ENCODE peak calls at places on chromosomes 2 and 18, in four cellular contexts. S is GM23248, F is T-cell, Y is mesendoderm. C is an unnamed sample.

GRCh38 chr2:43266692-43267091 is 40.3 kb upstream of the ZFP36L2 start:
- DNase-seq in S (peak), F (no peak), Y (no peak), C (no peak)

GRCh38 chr2:225334524-225334923 is 65.0 kb upstream of the NYAP2 start:
- DNase-seq in S (no peak), F (no peak), Y (no peak), C (no peak)

GRCh38 chr2:238125127-238125885 is 13.2 kb upstream of the KLHL30 start:
- DNase-seq in S (no peak), F (no peak), Y (no peak), C (no peak)

GRCh38 chr2:236823230-236823629 is 253.6 kb downstream of the ACKR3 start:
- DNase-seq in S (no peak), F (no peak), Y (no peak), C (no peak)

GRCh38 chr18:77145364-77145901 is 12.8 kb upstream of the MBP start:
- DNase-seq in S (no peak), F (no peak), Y (no peak), C (no peak)

GRCh38 chr18:47149457-47150028 is 757 bp downstream of the HDHD2 start:
- DNase-seq in S (peak), F (no peak), Y (peak), C (no peak)

GRCh38 chr2:110017-110416 is 63.7 kb upstream of the FAM110C start:
- DNase-seq in S (no peak), F (no peak), Y (no peak), C (no peak)

GRCh38 chr2:239715202-239715601 is 309.9 kb downstream of the NDUFA10 start:
- DNase-seq in S (no peak), F (no peak), Y (no peak), C (no peak)

GRCh38 chr2:202009019-202009481 is 24.6 kb upstream of the FZD7 start:
- DNase-seq in S (peak), F (no peak), Y (no peak), C (no peak)

GRCh38 chr18:32893915-32894314 is 121.1 kb upstream of the KLHL14 start:
- DNase-seq in S (peak), F (no peak), Y (peak), C (no peak)

GRCh38 chr2:80326861-80327260 is 22.3 kb upstream of the LRRTM1 start:
- DNase-seq in S (no peak), F (no peak), Y (no peak), C (no peak)

GRCh38 chr18:23784811-23785245 is 95.6 kb downstream of the LAMA3 start:
- DNase-seq in S (peak), F (no peak), Y (peak), C (no peak)

GRCh38 chr2:237858294-237859081 is 935 bp upstream of the RAMP1 start:
- DNase-seq in S (peak), F (peak), Y (peak), C (peak)

GRCh38 chr18:31190919-31191318 is 28.3 kb upstream of the DSC1 start:
- DNase-seq in S (no peak), F (no peak), Y (peak), C (no peak)

GRCh38 chr18:45962461-45962860 is 4.7 kb downstream of the EPG5 start:
- DNase-seq in S (peak), F (no peak), Y (peak), C (no peak)

GRCh38 chr2:232588680-232589585 is 38.4 kb downstream of the EIF4E2 start:
- DNase-seq in S (peak), F (no peak), Y (no peak), C (no peak)

GRCh38 chr18:24446953-24447537 is 13.4 kb upstream of the HRH4 start:
- DNase-seq in S (peak), F (no peak), Y (no peak), C (no peak)

GRCh38 chr18:3816601-3817363 is 366.8 kb downstream of the TGIF1 start:
- DNase-seq in S (peak), F (no peak), Y (no peak), C (no peak)

GRCh38 chr2:38549851-38550250 is 52.9 kb downstream of the HNRNPLL start:
- DNase-seq in S (no peak), F (no peak), Y (no peak), C (no peak)

GRCh38 chr2:21860913-21861312 is 737.1 kb downstream of the TDRD15 start:
- DNase-seq in S (no peak), F (no peak), Y (no peak), C (no peak)

GRCh38 chr2:148303166-148303565 is 282.3 kb downstream of the MBD5 start:
- DNase-seq in S (no peak), F (no peak), Y (peak), C (no peak)

GRCh38 chr2:205680067-205680466 is 2.2 kb upstream of the NRP2 start:
- DNase-seq in S (peak), F (peak), Y (peak), C (peak)

GRCh38 chr2:68774569-68775271 is 40.1 kb downstream of the ARHGAP25 start:
- DNase-seq in S (no peak), F (peak), Y (no peak), C (no peak)

GRCh38 chr2:239601880-239602279 is 201.1 kb upstream of the HDAC4 start:
- DNase-seq in S (no peak), F (no peak), Y (no peak), C (no peak)

GRCh38 chr2:145958611-145959010 is 1438.7 kb upstream of the ZEB2 start:
- DNase-seq in S (no peak), F (no peak), Y (no peak), C (no peak)

GRCh38 chr2:37230581-37230980 is 815 bp downstream of the CEBPZ start:
- DNase-seq in S (peak), F (no peak), Y (peak), C (no peak)

GRCh38 chr2:168180914-168181313 is 66.5 kb downstream of the STK39 start:
- DNase-seq in S (no peak), F (no peak), Y (no peak), C (no peak)

GRCh38 chr18:2547477-2548087 is 23.7 kb downstream of the METTL4 start:
- DNase-seq in S (peak), F (no peak), Y (peak), C (no peak)

GRCh38 chr2:121298476-121298875 is 13.5 kb upstream of the TFCP2L1 start:
- DNase-seq in S (no peak), F (no peak), Y (no peak), C (no peak)

GRCh38 chr2:207770602-207771404 is 1.1 kb upstream of the FZD5 start:
- DNase-seq in S (peak), F (no peak), Y (peak), C (no peak)

GRCh38 chr2:84878896-84879594 is 1.8 kb downstream of the TRABD2A start:
- DNase-seq in S (peak), F (no peak), Y (no peak), C (no peak)

GRCh38 chr2:213228638-213229037 is 55.6 kb upstream of the SPAG16 start:
- DNase-seq in S (no peak), F (no peak), Y (no peak), C (no peak)